ENCODE peak calls at places on chromosomes 7 and 10, in seven cellular contexts. F, O, H, U, Q, T and M are unnamed samples. For H3K9me3, the result is how much of the 10 kb centered on the place peaks cover.

GRCh38 chr7:144439717-144440116 is 36.2 kb upstream of the NOBOX start:
- DNase-seq in F (no peak), O (no peak), H (no peak), U (no peak), Q (no peak), T (no peak), M (no peak)

GRCh38 chr7:35988818-35989217 is 164.2 kb upstream of the EEPD1 start:
- DNase-seq in F (no peak), O (no peak), H (no peak), U (no peak), Q (no peak), T (no peak), M (no peak)

GRCh38 chr10:60661627-60662026 is 116.7 kb upstream of the CDK1 start:
- DNase-seq in F (no peak), O (no peak), H (peak), U (peak), Q (no peak), T (no peak), M (no peak)

GRCh38 chr7:47557986-47558670 is 23.8 kb downstream of the TNS3 start:
- DNase-seq in F (no peak), O (no peak), H (peak), U (no peak), Q (no peak), T (no peak), M (no peak)

GRCh38 chr10:12505683-12506082 is 156.3 kb downstream of the CAMK1D start:
- DNase-seq in F (no peak), O (no peak), H (no peak), U (no peak), Q (no peak), T (no peak), M (no peak)

GRCh38 chr7:21185866-21186265 is 242.0 kb upstream of the SP4 start:
- DNase-seq in F (no peak), O (no peak), H (no peak), U (no peak), Q (no peak), T (no peak), M (no peak)

GRCh38 chr10:71089162-71089561 is 123.2 kb upstream of the UNC5B start:
- DNase-seq in F (no peak), O (no peak), H (no peak), U (no peak), Q (no peak), T (no peak), M (no peak)

GRCh38 chr10:86823565-86823964 is 67.1 kb downstream of the BMPR1A start:
- DNase-seq in F (no peak), O (no peak), H (no peak), U (no peak), Q (no peak), T (no peak), M (no peak)

GRCh38 chr10:52639652-52640051 is 132.9 kb downstream of the MBL2 start:
- DNase-seq in F (no peak), O (no peak), H (no peak), U (peak), Q (no peak), T (peak), M (no peak)

GRCh38 chr10:70053896-70054641 is 1.4 kb downstream of the MACROH2A2 start:
- DNase-seq in F (no peak), O (no peak), H (peak), U (peak), Q (no peak), T (peak), M (no peak)

GRCh38 chr10:74852406-74852805 is 26.0 kb downstream of the KAT6B start:
- DNase-seq in F (no peak), O (no peak), H (no peak), U (no peak), Q (no peak), T (no peak), M (no peak)

GRCh38 chr7:27677912-27678612 is 15.4 kb upstream of the HIBADH start:
- DNase-seq in F (no peak), O (no peak), H (peak), U (peak), Q (no peak), T (no peak), M (no peak)

GRCh38 chr10:45374451-45375052 is 536 bp downstream of the ALOX5 start:
- DNase-seq in F (peak), O (no peak), H (no peak), U (peak), Q (peak), T (no peak), M (no peak)

GRCh38 chr10:3196971-3197353 is 24.4 kb upstream of the PITRM1 start:
- DNase-seq in F (no peak), O (no peak), H (no peak), U (no peak), Q (no peak), T (no peak), M (no peak)

GRCh38 chr7:5827755-5828154 is 46.3 kb upstream of the RNF216 start:
- DNase-seq in F (no peak), O (no peak), H (peak), U (peak), Q (peak), T (peak), M (no peak)

GRCh38 chr10:117762819-117763172 is 220.2 kb downstream of the EMX2 start:
- DNase-seq in F (peak), O (peak), H (peak), U (no peak), Q (no peak), T (no peak), M (no peak)

GRCh38 chr7:89041240-89041639 is 245.7 kb upstream of the TEX47 start:
- DNase-seq in F (no peak), O (no peak), H (no peak), U (no peak), Q (no peak), T (no peak), M (no peak)

DNA sequence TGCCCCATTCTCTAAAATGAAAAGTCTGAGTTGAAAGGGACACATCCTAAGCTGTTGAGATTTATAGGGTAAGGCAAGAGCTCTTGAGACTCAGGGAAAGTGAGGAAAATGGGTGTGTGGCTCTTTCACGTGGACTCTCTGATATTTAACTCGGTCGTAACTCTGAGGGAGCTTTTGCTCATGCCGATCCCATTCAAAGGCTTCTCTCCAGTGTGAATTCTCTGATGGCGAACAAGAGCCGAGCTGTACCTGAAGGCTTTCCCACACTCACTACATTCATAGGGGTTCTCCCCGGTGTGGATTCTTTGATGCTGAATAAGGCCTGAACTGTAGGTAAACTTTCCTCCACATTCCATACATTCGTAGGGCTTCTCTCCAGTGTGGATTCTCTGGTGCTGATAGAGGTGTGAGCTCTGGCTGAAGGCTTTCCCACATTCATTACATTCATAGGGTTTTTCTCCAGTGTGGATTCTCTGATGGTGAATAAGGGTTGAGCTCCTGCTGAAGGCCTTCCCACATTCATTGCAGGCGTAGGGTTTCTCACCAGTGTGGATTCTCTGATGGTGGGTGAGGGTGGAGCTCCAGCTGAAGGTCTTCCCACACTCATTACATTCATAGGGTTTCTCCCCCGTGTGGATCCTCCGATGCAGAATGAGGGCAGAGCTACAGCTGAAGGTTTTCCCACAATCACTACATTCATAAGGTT is 10.4 kb downstream of the ZNF3 start:
- DNase-seq in F (no peak), O (no peak), H (no peak), U (no peak), Q (no peak), T (no peak), M (no peak)
- H3K9me3 ChIP-seq in F (under half), O (under half), H (under half), U (under half), Q (under half), T (under half), M (under half)

GRCh38 chr7:157849341-157849596 is 512.5 kb downstream of the DNAJB6 start:
- DNase-seq in F (no peak), O (no peak), H (no peak), U (no peak), Q (no peak), T (no peak), M (no peak)
- H3K9me3 ChIP-seq in F (under half), O (under half), H (under half), U (under half), Q (under half), T (under half), M (under half)

DNA sequence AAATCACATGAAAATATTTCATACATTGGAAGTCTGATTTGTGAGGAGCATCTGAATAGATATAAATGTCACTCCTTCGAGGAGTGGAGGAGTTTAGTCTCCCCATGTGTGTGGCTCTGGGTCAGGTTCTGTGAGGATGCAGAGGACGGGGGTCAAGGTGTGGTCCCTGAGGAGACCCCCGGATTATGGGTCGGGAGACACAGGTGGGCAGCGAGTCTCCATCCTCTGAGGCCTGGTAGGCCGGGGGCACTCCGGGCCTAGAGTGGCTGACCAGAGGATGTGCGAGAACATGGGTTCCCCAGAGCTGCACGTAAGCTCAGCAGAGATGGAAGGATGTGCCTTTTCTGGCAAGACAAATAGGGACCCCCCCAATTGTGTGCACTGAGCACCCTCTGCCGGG is 93.4 kb upstream of the TCERG1L start:
- DNase-seq in F (no peak), O (no peak), H (no peak), U (no peak), Q (no peak), T (no peak), M (no peak)
- H3K9me3 ChIP-seq in F (under half), O (under half), H (under half), U (under half), Q (under half), T (under half), M (under half)

DNA sequence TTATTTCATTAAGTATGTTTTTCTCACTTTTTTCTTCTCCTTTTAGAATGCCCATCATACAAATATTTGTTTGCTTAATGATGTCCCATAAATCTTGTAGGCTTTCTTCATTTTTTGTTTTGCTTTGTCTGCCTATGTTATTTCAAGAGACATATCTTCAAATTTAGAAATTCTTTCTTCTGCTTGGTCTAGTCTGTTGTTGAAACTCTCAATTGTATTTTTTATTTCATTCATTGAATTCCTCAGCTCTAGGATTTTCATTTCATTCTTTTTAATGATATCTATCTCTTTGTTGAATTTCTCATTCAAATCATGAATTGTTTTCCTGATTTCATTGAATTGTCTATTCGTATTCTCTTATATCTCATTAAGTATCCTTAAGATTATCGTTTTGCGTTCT is 125.1 kb upstream of the VIPR2 start:
- DNase-seq in F (no peak), O (no peak), H (no peak), U (no peak), Q (no peak), T (no peak), M (no peak)
- H3K9me3 ChIP-seq in F (under half), O (under half), H (under half), U (under half), Q (under half), T (under half), M (under half)

GRCh38 chr10:6310977-6311376 is 108.2 kb downstream of the PFKFB3 start:
- DNase-seq in F (no peak), O (no peak), H (no peak), U (no peak), Q (no peak), T (no peak), M (no peak)

GRCh38 chr10:6313107-6313895 is 110.6 kb downstream of the PFKFB3 start:
- DNase-seq in F (no peak), O (no peak), H (no peak), U (no peak), Q (peak), T (no peak), M (no peak)

GRCh38 chr10:6314620-6315205 is 112.0 kb downstream of the PFKFB3 start:
- DNase-seq in F (no peak), O (no peak), H (no peak), U (peak), Q (no peak), T (no peak), M (no peak)

GRCh38 chr10:6306917-6307316 is 104.2 kb downstream of the PFKFB3 start:
- DNase-seq in F (no peak), O (no peak), H (no peak), U (no peak), Q (no peak), T (no peak), M (no peak)

GRCh38 chr10:6311700-6312330 is 109.1 kb downstream of the PFKFB3 start:
- DNase-seq in F (no peak), O (no peak), H (no peak), U (no peak), Q (no peak), T (no peak), M (no peak)
- H3K9me3 ChIP-seq in F (under half), O (under half), H (under half), U (under half), Q (under half), T (under half), M (under half)

GRCh38 chr10:24762161-24762924 is 38.7 kb upstream of the ARHGAP21 start:
- DNase-seq in F (no peak), O (no peak), H (no peak), U (peak), Q (no peak), T (no peak), M (no peak)

GRCh38 chr10:24759706-24760105 is 36.0 kb upstream of the ARHGAP21 start:
- DNase-seq in F (no peak), O (no peak), H (no peak), U (no peak), Q (no peak), T (no peak), M (no peak)

GRCh38 chr10:24762966-24763623 is 39.4 kb upstream of the ARHGAP21 start:
- DNase-seq in F (no peak), O (no peak), H (no peak), U (peak), Q (no peak), T (no peak), M (no peak)
- H3K9me3 ChIP-seq in F (under half), O (under half), H (under half), U (under half), Q (under half), T (under half), M (under half)

GRCh38 chr10:133457100-133457841 is 3.5 kb downstream of the SCART1 start:
- DNase-seq in F (peak), O (no peak), H (no peak), U (no peak), Q (no peak), T (no peak), M (no peak)
- H3K9me3 ChIP-seq in F (under half), O (under half), H (under half), U (under half), Q (under half), T (under half), M (under half)

GRCh38 chr10:42475168-42476098 is 162.9 kb downstream of the ZNF33B start:
- DNase-seq in F (no peak), O (no peak), H (peak), U (peak), Q (no peak), T (peak), M (no peak)
- H3K9me3 ChIP-seq in F (under half), O (under half), H (under half), U (under half), Q (under half), T (under half), M (under half)

GRCh38 chr7:260441-261281 is 29.3 kb upstream of the FOXL3 start:
- DNase-seq in F (no peak), O (no peak), H (no peak), U (no peak), Q (no peak), T (no peak), M (no peak)

GRCh38 chr7:259191-259505 is 30.8 kb upstream of the FOXL3 start:
- DNase-seq in F (no peak), O (no peak), H (no peak), U (no peak), Q (no peak), T (no peak), M (no peak)

GRCh38 chr7:259751-260405 is 30.1 kb upstream of the FOXL3 start:
- DNase-seq in F (no peak), O (no peak), H (no peak), U (no peak), Q (no peak), T (no peak), M (no peak)

GRCh38 chr7:262251-262572 is 27.8 kb upstream of the FOXL3 start:
- DNase-seq in F (no peak), O (no peak), H (no peak), U (no peak), Q (no peak), T (no peak), M (no peak)

DNA sequence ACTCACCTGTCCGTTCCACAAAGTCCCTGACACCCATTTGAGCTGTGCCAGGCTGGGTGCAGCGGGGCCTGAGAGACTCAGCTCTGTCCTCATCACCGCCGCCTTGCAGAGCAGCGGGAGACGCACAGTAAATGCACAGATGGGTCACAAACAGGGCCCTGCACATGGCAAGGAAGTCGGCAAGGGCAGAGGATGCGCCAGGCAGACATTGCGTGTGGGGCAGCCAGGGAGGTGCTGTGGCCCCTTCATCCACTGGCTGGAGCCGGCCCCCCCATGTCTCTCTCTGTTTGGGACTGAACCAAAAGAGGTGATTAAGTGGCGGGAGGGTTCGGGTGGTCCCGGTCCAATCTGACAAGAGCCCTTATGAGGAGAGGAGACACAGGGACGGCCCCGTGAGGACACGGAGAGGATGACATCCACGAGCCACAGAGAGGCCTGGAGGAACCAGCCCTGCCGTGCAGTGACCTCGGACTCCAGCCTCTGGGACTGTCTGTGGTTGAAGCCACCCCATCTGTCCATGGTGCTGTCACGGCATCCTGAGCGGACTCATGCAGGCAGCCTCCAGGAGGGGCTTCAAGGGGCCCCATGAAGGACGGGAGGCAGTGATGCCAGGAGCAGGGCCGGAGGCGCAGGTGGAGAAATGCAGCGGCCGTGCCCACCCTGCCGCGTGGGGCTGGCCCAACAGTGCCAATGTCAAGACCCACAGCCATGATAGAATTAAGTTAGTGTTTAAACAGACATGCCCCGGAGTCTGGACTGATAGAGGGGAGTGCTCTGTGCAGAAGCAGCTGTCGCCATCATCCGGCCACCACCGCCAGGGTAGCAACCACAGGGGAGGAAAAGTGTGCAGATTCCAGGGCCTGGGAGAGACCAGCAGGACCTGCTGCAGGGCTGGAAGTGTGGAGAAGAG is 28.4 kb upstream of the FOXL3 start:
- DNase-seq in F (no peak), O (no peak), H (no peak), U (no peak), Q (no peak), T (no peak), M (no peak)
- H3K9me3 ChIP-seq in F (under half), O (under half), H (under half), U (under half), Q (under half), T (under half), M (under half)

GRCh38 chr7:16089191-16089590 is 332.1 kb downstream of the CRPPA start:
- DNase-seq in F (no peak), O (no peak), H (no peak), U (no peak), Q (no peak), T (no peak), M (no peak)
- H3K9me3 ChIP-seq in F (under half), O (under half), H (under half), U (under half), Q (under half), T (under half), M (under half)